ENCODE peak calls at places on chromosomes 16 and 17, in eight cellular contexts. Y is heart right ventricle, Q is A549, Z is GM23338, P is psoas muscle, E is colonic mucosa, X is PC-9, M is keratinocyte. G is an unnamed sample.

GRCh38 chr17:64326420-64327054 is 63.5 kb upstream of the TEX2 start:
- DNase-seq in Y (peak; percentile 84), Q (no peak), Z (no peak), P (peak; percentile 83), E (no peak), X (peak; percentile 100), M (no peak), G (no peak)

GRCh38 chr16:24643489-24643888 is 86.0 kb upstream of the TNRC6A start:
- DNase-seq in Y (no peak), Q (no peak), Z (no peak), P (no peak), E (no peak), X (no peak), M (no peak), G (no peak)

GRCh38 chr17:14748036-14748715 is 447.3 kb downstream of the HS3ST3B1 start:
- DNase-seq in Y (no peak), Q (no peak), Z (no peak), P (no peak), E (no peak), X (peak; percentile 44), M (no peak), G (no peak)

GRCh38 chr16:3767333-3767977 is 50.1 kb upstream of the TRAP1 start:
- DNase-seq in Y (no peak), Q (no peak), Z (no peak), P (no peak), E (no peak), X (no peak), M (no peak), G (no peak)

GRCh38 chr16:82452002-82452741 is 174.6 kb upstream of the CDH13 start:
- DNase-seq in Y (no peak), Q (no peak), Z (no peak), P (no peak), E (no peak), X (no peak), M (no peak), G (no peak)

GRCh38 chr16:31427441-31428276 is 501 bp downstream of the COX6A2 start:
- DNase-seq in Y (peak; percentile 79), Q (no peak), Z (peak; percentile 55), P (peak; percentile 90), E (peak; percentile 47), X (no peak), M (no peak), G (peak; percentile 11)

GRCh38 chr17:14197582-14197981 is 39.1 kb downstream of the CDRT15 start:
- DNase-seq in Y (no peak), Q (no peak), Z (no peak), P (no peak), E (no peak), X (no peak), M (no peak), G (no peak)

GRCh38 chr17:1227917-1228751 is 42.1 kb upstream of the BHLHA9 start:
- DNase-seq in Y (peak; percentile 55), Q (no peak), Z (peak; percentile 58), P (peak; percentile 73), E (peak; percentile 74), X (no peak), M (no peak), G (peak; percentile 35)

GRCh38 chr17:45143101-45143670 is 5.1 kb upstream of the HEXIM1 start:
- DNase-seq in Y (no peak), Q (no peak), Z (peak; percentile 47), P (peak; percentile 47), E (no peak), X (no peak), M (no peak), G (no peak)

GRCh38 chr17:44260296-44260695 is 7.6 kb downstream of the SLC4A1 start:
- DNase-seq in Y (no peak), Q (no peak), Z (no peak), P (no peak), E (no peak), X (no peak), M (no peak), G (no peak)

GRCh38 chr16:50229149-50229726 is 37.1 kb upstream of the ADCY7 start:
- DNase-seq in Y (no peak), Q (no peak), Z (no peak), P (no peak), E (no peak), X (no peak), M (no peak), G (no peak)

GRCh38 chr17:1390422-1391367 is 9.3 kb downstream of the YWHAE start:
- DNase-seq in Y (no peak), Q (no peak), Z (no peak), P (no peak), E (no peak), X (no peak), M (no peak), G (no peak)

GRCh38 chr17:10421946-10422542 is at the start of gene MYH8:
- DNase-seq in Y (no peak), Q (no peak), Z (no peak), P (no peak), E (no peak), X (no peak), M (no peak), G (no peak)

GRCh38 chr17:56131431-56131830 is 21.8 kb upstream of the ANKFN1 start:
- DNase-seq in Y (no peak), Q (no peak), Z (no peak), P (no peak), E (no peak), X (no peak), M (no peak), G (no peak)

GRCh38 chr17:61188081-61188480 is 211.6 kb upstream of the TBX2 start:
- DNase-seq in Y (no peak), Q (no peak), Z (no peak), P (no peak), E (no peak), X (no peak), M (no peak), G (no peak)

GRCh38 chr16:11595908-11596504 is 9.3 kb upstream of the LITAF start:
- DNase-seq in Y (no peak), Q (no peak), Z (no peak), P (peak; percentile 24), E (no peak), X (no peak), M (no peak), G (no peak)

GRCh38 chr16:58152246-58152868 is 23.2 kb upstream of the CFAP20 start:
- DNase-seq in Y (no peak), Q (no peak), Z (no peak), P (no peak), E (no peak), X (no peak), M (no peak), G (no peak)

GRCh38 chr17:27558842-27559505 is 72.0 kb upstream of the LGALS9 start:
- DNase-seq in Y (no peak), Q (no peak), Z (no peak), P (no peak), E (peak; percentile 58), X (no peak), M (no peak), G (peak; percentile 69)

GRCh38 chr16:1723450-1724147 is 17.6 kb downstream of the MAPK8IP3 start:
- DNase-seq in Y (no peak), Q (peak; percentile 40), Z (peak; percentile 67), P (no peak), E (peak; percentile 69), X (no peak), M (no peak), G (peak; percentile 70)

GRCh38 chr17:63412234-63412633 is 33.9 kb downstream of the CYB561 start:
- DNase-seq in Y (no peak), Q (no peak), Z (no peak), P (no peak), E (no peak), X (no peak), M (no peak), G (no peak)

GRCh38 chr17:14138649-14139048 is 69.3 kb downstream of the COX10 start:
- DNase-seq in Y (no peak), Q (no peak), Z (no peak), P (no peak), E (no peak), X (no peak), M (no peak), G (no peak)

GRCh38 chr17:4899341-4900230 is at the start of gene C17orf107:
- DNase-seq in Y (peak; percentile 78), Q (no peak), Z (peak; percentile 92), P (peak; percentile 83), E (peak; percentile 91), X (no peak), M (peak; percentile 90), G (peak; percentile 94)

GRCh38 chr17:6503641-6504195 is 52.6 kb downstream of the PITPNM3 start:
- DNase-seq in Y (no peak), Q (no peak), Z (no peak), P (no peak), E (no peak), X (no peak), M (no peak), G (no peak)

GRCh38 chr16:75112281-75113045 is 4.1 kb downstream of the LDHD start:
- DNase-seq in Y (no peak), Q (no peak), Z (no peak), P (peak; percentile 54), E (no peak), X (no peak), M (no peak), G (no peak)
- H3K4me1 ChIP-seq in Y (peaks cover 46% of the 10 kb centered on the region), Q (peaks cover 47% of the 10 kb centered on the region), Z (peaks cover 46% of the 10 kb centered on the region), P (peaks cover 74% of the 10 kb centered on the region), E (peaks cover 22% of the 10 kb centered on the region), X (peaks cover 40% of the 10 kb centered on the region), M (peaks cover 38% of the 10 kb centered on the region), G (peaks cover 27% of the 10 kb centered on the region)

GRCh38 chr17:17416007-17416399 is 60.8 kb upstream of the MED9 start:
- DNase-seq in Y (no peak), Q (peak; percentile 86), Z (peak; percentile 89), P (no peak), E (peak; percentile 37), X (peak; percentile 66), M (no peak), G (peak; percentile 54)
- H3K4me1 ChIP-seq in Y (peaks cover 44% of the 10 kb centered on the region), Q (peaks cover 14% of the 10 kb centered on the region), Z (no peaks in the 10 kb centered on the region), P (peaks cover 13% of the 10 kb centered on the region), E (no peaks in the 10 kb centered on the region), X (peaks cover 18% of the 10 kb centered on the region), M (peaks cover 37% of the 10 kb centered on the region), G (peaks cover 22% of the 10 kb centered on the region)

GRCh38 chr17:42674755-42675347 is 1.9 kb downstream of the PLEKHH3 start:
- DNase-seq in Y (no peak), Q (no peak), Z (peak; percentile 83), P (peak; percentile 65), E (no peak), X (no peak), M (no peak), G (no peak)
- H3K4me1 ChIP-seq in Y (peaks cover 47% of the 10 kb centered on the region), Q (peaks cover 42% of the 10 kb centered on the region), Z (peaks cover 41% of the 10 kb centered on the region), P (peaks cover 38% of the 10 kb centered on the region), E (peaks cover 31% of the 10 kb centered on the region), X (peaks cover 38% of the 10 kb centered on the region), M (peaks cover 64% of the 10 kb centered on the region), G (peaks cover 39% of the 10 kb centered on the region)

GRCh38 chr17:36746654-36747053 is 145.3 kb downstream of the MRM1 start:
- DNase-seq in Y (no peak), Q (no peak), Z (no peak), P (no peak), E (no peak), X (no peak), M (no peak), G (no peak)

GRCh38 chr17:36740157-36740556 is 138.8 kb downstream of the MRM1 start:
- DNase-seq in Y (no peak), Q (no peak), Z (no peak), P (no peak), E (no peak), X (no peak), M (no peak), G (no peak)

GRCh38 chr17:36742267-36743000 is 141.1 kb downstream of the MRM1 start:
- DNase-seq in Y (no peak), Q (no peak), Z (peak; percentile 62), P (no peak), E (no peak), X (no peak), M (no peak), G (no peak)

GRCh38 chr17:36741019-36741902 is 139.9 kb downstream of the MRM1 start:
- DNase-seq in Y (no peak), Q (no peak), Z (no peak), P (no peak), E (no peak), X (no peak), M (no peak), G (no peak)

GRCh38 chr17:36743130-36743529 is 141.7 kb downstream of the MRM1 start:
- DNase-seq in Y (no peak), Q (no peak), Z (peak; percentile 21), P (no peak), E (no peak), X (peak; percentile 36), M (no peak), G (no peak)
- H3K4me1 ChIP-seq in Y (no peaks in the 10 kb centered on the region), Q (no peaks in the 10 kb centered on the region), Z (peaks cover 11% of the 10 kb centered on the region), P (no peaks in the 10 kb centered on the region), E (no peaks in the 10 kb centered on the region), X (no peaks in the 10 kb centered on the region), M (no peaks in the 10 kb centered on the region), G (no peaks in the 10 kb centered on the region)

G was measured in hepatocyte.